ENCODE peak calls at places on chromosomes 12 and 14, in five cellular contexts. O, B, W, P and H are unnamed samples.

GRCh38 chr14:29627141-29627540 is 300.5 kb downstream of the PRKD1 start:
- DNase-seq in O (no peak), B (no peak), W (no peak), P (no peak), H (no peak)

GRCh38 chr12:123712780-123713319 is 697 bp downstream of the ATP6V0A2 start:
- DNase-seq in O (no peak), B (peak), W (no peak), P (no peak), H (peak)

GRCh38 chr12:57092876-57093411 is 4.0 kb downstream of the NAB2 start:
- DNase-seq in O (no peak), B (no peak), W (no peak), P (no peak), H (no peak)

GRCh38 chr14:105852378-105853088 is 326.1 kb downstream of the TMEM121 start:
- DNase-seq in O (no peak), B (no peak), W (no peak), P (no peak), H (no peak)

GRCh38 chr12:47844264-47845020 is 24.7 kb upstream of the HDAC7 start:
- DNase-seq in O (no peak), B (no peak), W (no peak), P (no peak), H (no peak)

GRCh38 chr12:108609535-108610335 is 11.9 kb upstream of the TMEM119 start:
- DNase-seq in O (no peak), B (peak), W (no peak), P (no peak), H (no peak)

GRCh38 chr12:11780521-11781101 is 131.1 kb downstream of the ETV6 start:
- DNase-seq in O (no peak), B (no peak), W (peak), P (no peak), H (no peak)

GRCh38 chr14:91142214-91142668 is 28.4 kb downstream of the DGLUCY start:
- DNase-seq in O (no peak), B (no peak), W (peak), P (no peak), H (no peak)

GRCh38 chr14:94173885-94174621 is at the start of gene PPP4R4:
- DNase-seq in O (peak), B (peak), W (no peak), P (peak), H (peak)

GRCh38 chr12:55737581-55738112 is 5.3 kb upstream of the GDF11 start:
- DNase-seq in O (no peak), B (no peak), W (no peak), P (no peak), H (no peak)

GRCh38 chr12:65586796-65587195 is 237.5 kb upstream of the HMGA2 start:
- DNase-seq in O (no peak), B (no peak), W (no peak), P (no peak), H (no peak)

DNA sequence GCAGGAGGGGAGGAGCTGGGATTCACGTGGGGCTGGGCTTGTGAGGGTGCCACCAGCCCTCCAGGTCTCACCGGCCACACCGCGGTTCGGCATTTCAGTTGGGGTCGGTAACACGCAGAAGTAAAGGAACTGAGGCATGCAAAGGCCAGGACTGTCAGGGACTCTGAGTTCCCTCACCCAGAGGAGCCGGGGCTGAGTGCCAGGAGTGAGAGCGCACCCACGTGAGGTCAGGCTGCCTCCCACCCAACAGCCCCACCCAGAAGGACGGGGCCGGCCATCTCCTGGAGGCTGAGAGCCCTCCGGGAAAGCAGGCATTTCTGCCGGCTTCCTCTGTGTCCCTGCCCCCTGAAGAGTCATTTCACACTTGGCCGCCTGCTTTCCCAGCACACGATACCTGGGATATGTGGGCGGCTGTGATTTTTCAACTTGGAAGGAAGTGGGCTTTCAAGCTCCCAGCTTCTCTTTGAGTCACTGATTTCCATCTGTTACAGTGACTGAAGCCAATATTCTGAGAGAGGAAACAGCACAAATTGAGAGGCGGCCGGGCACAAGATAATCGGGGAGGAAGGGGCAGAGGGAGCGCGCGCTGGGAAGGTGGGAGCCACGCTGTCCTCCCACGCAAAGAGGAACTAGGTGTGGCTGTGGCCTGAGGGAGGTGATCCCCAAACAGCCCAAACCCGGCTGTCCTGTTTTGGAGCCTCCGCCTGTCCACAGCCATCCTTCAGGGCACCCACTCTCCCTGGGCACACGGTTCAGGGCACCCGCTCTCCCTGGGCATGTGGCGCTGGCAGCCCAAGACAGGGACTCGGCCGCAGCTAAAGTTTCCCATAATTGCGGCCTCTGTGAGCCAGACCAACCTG is 19.0 kb downstream of the GALNT9 start:
- DNase-seq in O (no peak), B (no peak), W (no peak), P (no peak), H (no peak)
- TF ChIP-seq HDAC2 in O (no peak), B (no peak), W (no peak), P (no peak), H (no peak)

GRCh38 chr14:59363545-59364226 is 101.5 kb downstream of the GPR135 start:
- DNase-seq in O (no peak), B (peak), W (no peak), P (no peak), H (no peak)
- TF ChIP-seq RAD21 in O (no peak), B (no peak), W (no peak), P (no peak), H (no peak)

GRCh38 chr12:96359328-96359727 is 40.9 kb downstream of the CDK17 start:
- DNase-seq in O (peak), B (no peak), W (no peak), P (no peak), H (no peak)
- TF ChIP-seq HDAC2 in O (no peak), B (no peak), W (no peak), P (no peak), H (no peak)

DNA sequence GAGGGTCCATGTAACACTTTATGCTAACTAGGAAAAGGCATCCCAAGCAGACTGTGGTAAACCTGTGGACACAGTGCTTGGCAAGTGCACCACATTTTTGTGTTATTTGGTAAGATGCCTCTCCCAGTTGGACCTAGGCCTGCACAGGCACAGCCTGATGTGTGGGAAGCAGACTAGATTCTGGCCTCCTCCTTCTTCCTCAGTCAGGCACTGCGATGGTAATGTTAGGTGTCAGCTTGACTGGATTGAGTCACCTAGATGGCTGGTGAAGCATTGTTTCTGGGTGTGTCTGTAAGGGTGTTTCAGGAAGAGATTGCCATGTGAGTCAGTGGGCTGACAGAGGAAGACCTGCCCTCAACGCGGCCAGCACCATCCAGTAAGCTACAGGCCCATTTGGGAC is 25.3 kb upstream of the RHOJ start:
- DNase-seq in O (no peak), B (no peak), W (no peak), P (no peak), H (no peak)
- TF ChIP-seq RAD21 in O (no peak), B (no peak), W (no peak), P (no peak), H (no peak)

GRCh38 chr14:104107101-104107581 is 21.6 kb downstream of the ASPG start:
- DNase-seq in O (no peak), B (no peak), W (no peak), P (no peak), H (no peak)
- TF ChIP-seq HDAC2 in O (no peak), B (no peak), W (no peak), P (no peak), H (no peak)

DNA sequence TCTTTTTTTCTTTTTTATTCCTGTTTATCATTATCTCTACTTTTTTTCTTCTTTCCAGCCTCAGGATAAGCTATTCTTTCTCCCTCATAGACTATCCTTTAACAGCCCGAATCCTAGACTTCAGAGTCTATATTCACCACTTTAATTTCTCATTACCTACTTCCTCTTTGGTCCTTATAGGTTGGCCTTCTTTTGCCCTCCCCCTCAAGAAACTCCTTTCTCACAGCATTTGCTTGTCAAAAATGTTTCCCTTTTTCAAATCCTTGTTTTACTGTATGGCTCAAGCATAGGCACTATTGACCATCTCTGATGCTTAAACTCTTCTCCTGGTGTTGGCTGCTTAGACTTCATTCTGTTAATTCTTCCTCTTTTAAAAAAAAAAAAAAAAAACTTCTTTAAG is 52.5 kb downstream of the KIAA0586 start:
- DNase-seq in O (no peak), B (no peak), W (no peak), P (no peak), H (no peak)
- TF ChIP-seq RAD21 in O (no peak), B (no peak), W (no peak), P (no peak), H (no peak)